ENCODE peak calls at places on chromosome 16, in four cellular contexts. One of them, this sample, is unnamed. For H3K4me1, the result is how much of the 10 kb centered on the place peaks cover.

GRCh38 chr16:58128721-58129096 is 472 bp downstream of the CFAP20 start:
- DNase-seq in cardiac muscle cell: peak
- DNase-seq in heart left ventricle: peak
- DNase-seq in uterus: no peak
- DNase-seq in this sample: no peak

GRCh38 chr16:50263060-50263909 is 3.1 kb upstream of the ADCY7 start:
- DNase-seq in uterus: no peak
- DNase-seq in cardiac muscle cell: no peak
- DNase-seq in heart left ventricle: no peak
- DNase-seq in this sample: no peak

GRCh38 chr16:70611785-70612303 is 34.5 kb upstream of the IL34 start:
- DNase-seq in cardiac muscle cell: no peak
- DNase-seq in uterus: no peak
- DNase-seq in heart left ventricle: no peak
- DNase-seq in this sample: no peak

GRCh38 chr16:54699656-54700055 is 231.0 kb upstream of the IRX5 start:
- DNase-seq in cardiac muscle cell: no peak
- DNase-seq in heart left ventricle: no peak
- DNase-seq in uterus: no peak
- DNase-seq in this sample: no peak

GRCh38 chr16:47374629-47375028 is 86.2 kb downstream of the ITFG1 start:
- DNase-seq in heart left ventricle: no peak
- DNase-seq in uterus: no peak
- DNase-seq in cardiac muscle cell: no peak
- DNase-seq in this sample: no peak

GRCh38 chr16:82368041-82368440 is 198.0 kb upstream of the MPHOSPH6 start:
- DNase-seq in cardiac muscle cell: peak
- DNase-seq in heart left ventricle: peak
- DNase-seq in uterus: no peak
- DNase-seq in this sample: no peak

GRCh38 chr16:55647798-55648197 is 8.0 kb upstream of the SLC6A2 start:
- DNase-seq in uterus: no peak
- DNase-seq in cardiac muscle cell: no peak
- DNase-seq in heart left ventricle: no peak
- DNase-seq in this sample: no peak

GRCh38 chr16:57828272-57829161 is 26.2 kb upstream of the KIFC3 start:
- DNase-seq in uterus: no peak
- DNase-seq in cardiac muscle cell: no peak
- DNase-seq in heart left ventricle: no peak
- DNase-seq in this sample: no peak

GRCh38 chr16:57391708-57392107 is 12.9 kb upstream of the CCL17 start:
- DNase-seq in heart left ventricle: no peak
- DNase-seq in uterus: no peak
- DNase-seq in cardiac muscle cell: no peak
- DNase-seq in this sample: no peak

GRCh38 chr16:53224932-53225533 is 170.2 kb downstream of the CHD9 start:
- DNase-seq in uterus: no peak
- DNase-seq in cardiac muscle cell: no peak
- DNase-seq in heart left ventricle: no peak
- DNase-seq in this sample: peak

GRCh38 chr16:65875362-65876199 is 490.9 kb upstream of the CDH5 start:
- DNase-seq in uterus: no peak
- DNase-seq in cardiac muscle cell: no peak
- DNase-seq in heart left ventricle: no peak
- DNase-seq in this sample: no peak

GRCh38 chr16:77376358-77376757 is 58.5 kb downstream of the ADAMTS18 start:
- DNase-seq in cardiac muscle cell: no peak
- DNase-seq in heart left ventricle: no peak
- DNase-seq in uterus: no peak
- DNase-seq in this sample: no peak

GRCh38 chr16:67943619-67944503 is at the start of gene LCAT:
- DNase-seq in heart left ventricle: peak
- DNase-seq in cardiac muscle cell: no peak
- DNase-seq in uterus: no peak
- DNase-seq in this sample: no peak

GRCh38 chr16:57865746-57866528 is 63.6 kb upstream of the KIFC3 start:
- DNase-seq in uterus: no peak
- DNase-seq in heart left ventricle: no peak
- DNase-seq in cardiac muscle cell: no peak
- DNase-seq in this sample: no peak

GRCh38 chr16:66036162-66036561 is 330.3 kb upstream of the CDH5 start:
- DNase-seq in heart left ventricle: peak
- DNase-seq in uterus: no peak
- DNase-seq in cardiac muscle cell: peak
- DNase-seq in this sample: no peak

GRCh38 chr16:28494141-28494851 is at the start of gene APOBR:
- DNase-seq in cardiac muscle cell: no peak
- DNase-seq in uterus: no peak
- DNase-seq in heart left ventricle: peak
- DNase-seq in this sample: peak

GRCh38 chr16:68707341-68708152 is 29.5 kb upstream of the CDH1 start:
- DNase-seq in cardiac muscle cell: peak
- DNase-seq in heart left ventricle: no peak
- DNase-seq in uterus: no peak
- DNase-seq in this sample: peak

GRCh38 chr16:27551046-27551445 is 1.1 kb downstream of the KATNIP start:
- DNase-seq in heart left ventricle: no peak
- DNase-seq in cardiac muscle cell: no peak
- DNase-seq in uterus: no peak
- DNase-seq in this sample: no peak

GRCh38 chr16:89314357-89314756 is 96.9 kb downstream of the ZNF778 start:
- DNase-seq in heart left ventricle: no peak
- DNase-seq in uterus: no peak
- DNase-seq in cardiac muscle cell: no peak
- DNase-seq in this sample: no peak

GRCh38 chr16:89312598-89313299 is 95.2 kb downstream of the ZNF778 start:
- DNase-seq in cardiac muscle cell: no peak
- DNase-seq in uterus: no peak
- DNase-seq in heart left ventricle: no peak
- DNase-seq in this sample: no peak

GRCh38 chr16:89312194-89312593 is 94.7 kb downstream of the ZNF778 start:
- DNase-seq in uterus: no peak
- DNase-seq in heart left ventricle: no peak
- DNase-seq in cardiac muscle cell: no peak
- DNase-seq in this sample: no peak

GRCh38 chr16:89314858-89315257 is 97.4 kb downstream of the ZNF778 start:
- DNase-seq in cardiac muscle cell: no peak
- DNase-seq in uterus: no peak
- DNase-seq in heart left ventricle: no peak
- DNase-seq in this sample: no peak

GRCh38 chr16:89313583-89313982 is 96.1 kb downstream of the ZNF778 start:
- DNase-seq in uterus: no peak
- DNase-seq in heart left ventricle: no peak
- DNase-seq in cardiac muscle cell: no peak
- DNase-seq in this sample: no peak
- H3K4me1 ChIP-seq in uterus: under half
- H3K4me1 ChIP-seq in heart left ventricle: under half
- H3K4me1 ChIP-seq in cardiac muscle cell: under half
- H3K4me1 ChIP-seq in this sample: half or more

GRCh38 chr16:75432828-75433731 is at the start of gene CFDP1:
- DNase-seq in uterus: peak
- DNase-seq in heart left ventricle: peak
- DNase-seq in cardiac muscle cell: peak
- DNase-seq in this sample: peak
- TF ChIP-seq CTCF in uterus: peak
- TF ChIP-seq CTCF in heart left ventricle: no peak
- TF ChIP-seq CTCF in cardiac muscle cell: no peak
- TF ChIP-seq CTCF in this sample: peak

GRCh38 chr16:11349599-11350276 is 4.5 kb downstream of the RMI2 start:
- DNase-seq in cardiac muscle cell: no peak
- DNase-seq in heart left ventricle: peak
- DNase-seq in uterus: peak
- DNase-seq in this sample: peak
- H3K4me1 ChIP-seq in cardiac muscle cell: under half
- H3K4me1 ChIP-seq in heart left ventricle: under half
- H3K4me1 ChIP-seq in uterus: under half
- H3K4me1 ChIP-seq in this sample: under half

GRCh38 chr16:23877107-23878070 is 41.6 kb downstream of the PRKCB start:
- DNase-seq in cardiac muscle cell: no peak
- DNase-seq in uterus: no peak
- DNase-seq in heart left ventricle: no peak
- DNase-seq in this sample: no peak
- TF ChIP-seq CTCF in cardiac muscle cell: no peak
- TF ChIP-seq CTCF in uterus: no peak
- TF ChIP-seq CTCF in heart left ventricle: no peak
- TF ChIP-seq CTCF in this sample: no peak

DNA sequence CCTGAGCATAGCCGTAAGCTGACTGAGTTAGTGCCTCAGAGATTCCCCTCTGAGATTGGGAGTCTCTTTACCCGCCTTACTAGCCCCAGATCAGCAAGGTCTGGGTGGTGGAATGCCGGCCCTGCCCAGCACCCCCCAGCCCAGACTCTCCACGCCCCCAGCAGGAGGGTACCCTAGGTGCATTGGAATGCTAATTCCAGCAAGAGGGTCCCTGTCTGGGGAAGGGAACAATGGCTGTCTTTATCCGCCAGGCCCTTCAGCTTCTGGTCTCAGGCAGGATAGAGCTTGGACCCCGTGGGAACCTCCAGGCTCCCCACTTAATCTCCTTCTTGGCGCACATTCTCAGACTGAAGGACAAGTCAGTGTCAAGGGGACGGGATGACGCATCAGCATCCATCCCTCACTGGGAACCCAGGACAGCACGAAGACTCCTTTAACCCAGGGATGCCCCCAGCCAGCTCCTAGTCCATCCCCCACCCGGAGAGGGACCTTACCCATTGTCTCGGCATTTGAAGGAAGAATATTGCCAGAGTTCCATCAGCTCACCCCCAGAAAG is 85.1 kb downstream of the LITAF start:
- DNase-seq in heart left ventricle: no peak
- DNase-seq in uterus: no peak
- DNase-seq in cardiac muscle cell: no peak
- DNase-seq in this sample: no peak
- H3K4me1 ChIP-seq in heart left ventricle: under half
- H3K4me1 ChIP-seq in uterus: under half
- H3K4me1 ChIP-seq in cardiac muscle cell: under half
- H3K4me1 ChIP-seq in this sample: under half

GRCh38 chr16:87844374-87844733 is 25.0 kb downstream of the SLC7A5 start:
- DNase-seq in cardiac muscle cell: no peak
- DNase-seq in heart left ventricle: peak
- DNase-seq in uterus: no peak
- DNase-seq in this sample: peak
- TF ChIP-seq CTCF in cardiac muscle cell: no peak
- TF ChIP-seq CTCF in heart left ventricle: no peak
- TF ChIP-seq CTCF in uterus: no peak
- TF ChIP-seq CTCF in this sample: no peak

GRCh38 chr16:85689950-85690320 is 1.2 kb upstream of the GINS2 start:
- DNase-seq in heart left ventricle: no peak
- DNase-seq in cardiac muscle cell: no peak
- DNase-seq in uterus: no peak
- DNase-seq in this sample: no peak

GRCh38 chr16:85687651-85688471 is 893 bp downstream of the GINS2 start:
- DNase-seq in uterus: no peak
- DNase-seq in cardiac muscle cell: no peak
- DNase-seq in heart left ventricle: no peak
- DNase-seq in this sample: peak

GRCh38 chr16:85686912-85687591 is 1.7 kb downstream of the GINS2 start:
- DNase-seq in uterus: no peak
- DNase-seq in heart left ventricle: no peak
- DNase-seq in cardiac muscle cell: no peak
- DNase-seq in this sample: no peak

GRCh38 chr16:85689285-85689949 is 663 bp upstream of the GINS2 start:
- DNase-seq in uterus: no peak
- DNase-seq in cardiac muscle cell: no peak
- DNase-seq in heart left ventricle: no peak
- DNase-seq in this sample: no peak

GRCh38 chr16:85688586-85689284 is at the start of gene GINS2:
- DNase-seq in heart left ventricle: peak
- DNase-seq in cardiac muscle cell: peak
- DNase-seq in uterus: peak
- DNase-seq in this sample: peak
- H3K4me1 ChIP-seq in heart left ventricle: under half
- H3K4me1 ChIP-seq in cardiac muscle cell: under half
- H3K4me1 ChIP-seq in uterus: under half
- H3K4me1 ChIP-seq in this sample: under half

GRCh38 chr16:1154291-1154886 is 1.5 kb downstream of the CACNA1H start:
- DNase-seq in uterus: peak
- DNase-seq in cardiac muscle cell: no peak
- DNase-seq in heart left ventricle: no peak
- DNase-seq in this sample: no peak

GRCh38 chr16:1152651-1153259 is at the start of gene CACNA1H:
- DNase-seq in cardiac muscle cell: peak
- DNase-seq in heart left ventricle: no peak
- DNase-seq in uterus: peak
- DNase-seq in this sample: peak

GRCh38 chr16:1152123-1152638 is 725 bp upstream of the CACNA1H start:
- DNase-seq in cardiac muscle cell: peak
- DNase-seq in uterus: peak
- DNase-seq in heart left ventricle: peak
- DNase-seq in this sample: no peak

GRCh38 chr16:1154887-1155331 is 2.0 kb downstream of the CACNA1H start:
- DNase-seq in heart left ventricle: no peak
- DNase-seq in cardiac muscle cell: no peak
- DNase-seq in uterus: no peak
- DNase-seq in this sample: no peak

GRCh38 chr16:1153480-1154160 is 714 bp downstream of the CACNA1H start:
- DNase-seq in cardiac muscle cell: peak
- DNase-seq in heart left ventricle: no peak
- DNase-seq in uterus: no peak
- DNase-seq in this sample: peak
- TF ChIP-seq CTCF in cardiac muscle cell: no peak
- TF ChIP-seq CTCF in heart left ventricle: no peak
- TF ChIP-seq CTCF in uterus: no peak
- TF ChIP-seq CTCF in this sample: no peak

This sample was measured in upper lobe of left lung.